ENCODE peak calls at places on chromosomes 2 and 18, in six cellular contexts. Y is RWPE1; T is AG04450; M is activated CD4-positive, alpha-beta T cell treated with anti-CD3 and anti-CD28 coated beads, Interleukin-2, amount 50 U/mL, for 24 hours; S is thoracic aorta; H is CD8-positive, alpha-beta T cell. B is an unnamed sample.

GRCh38 chr2:200300650-200301314 is 5.7 kb upstream of the SPATS2L start:
- DNase-seq in Y (peak), T (no peak), M (no peak), S (no peak), H (no peak), B (no peak)

GRCh38 chr2:25362564-25363145 is 20.9 kb upstream of the DNMT3A start:
- DNase-seq in Y (no peak), T (no peak), M (no peak), S (no peak), H (peak), B (peak)

GRCh38 chr2:151030663-151031230 is 230.9 kb downstream of the RBM43 start:
- DNase-seq in Y (no peak), T (no peak), M (no peak), S (no peak), H (no peak), B (no peak)

GRCh38 chr2:208356846-208357574 is 49.6 kb upstream of the PTH2R start:
- DNase-seq in Y (no peak), T (no peak), M (no peak), S (no peak), H (no peak), B (no peak)

GRCh38 chr18:9874730-9875129 is 11.0 kb upstream of the TXNDC2 start:
- DNase-seq in Y (no peak), T (no peak), M (no peak), S (no peak), H (no peak), B (no peak)

GRCh38 chr2:120876526-120877280 is 141.0 kb downstream of the GLI2 start:
- DNase-seq in Y (no peak), T (no peak), M (no peak), S (no peak), H (no peak), B (no peak)

GRCh38 chr18:51522338-51522737 is 324.9 kb upstream of the MEX3C start:
- DNase-seq in Y (no peak), T (no peak), M (no peak), S (no peak), H (no peak), B (no peak)

GRCh38 chr18:11872479-11873136 is 21.4 kb downstream of the CHMP1B start:
- DNase-seq in Y (peak), T (no peak), M (no peak), S (no peak), H (no peak), B (no peak)

GRCh38 chr18:67386028-67386427 is 130.5 kb downstream of the DSEL start:
- DNase-seq in Y (peak), T (no peak), M (no peak), S (no peak), H (no peak), B (no peak)

GRCh38 chr2:230075988-230076631 is 7.4 kb upstream of the SLC16A14 start:
- DNase-seq in Y (no peak), T (no peak), M (no peak), S (no peak), H (no peak), B (no peak)

GRCh38 chr2:174286172-174286571 is 37.8 kb upstream of the OLA1 start:
- DNase-seq in Y (no peak), T (no peak), M (no peak), S (no peak), H (no peak), B (no peak)

GRCh38 chr2:151878655-151879563 is 50.7 kb upstream of the ARL5A start:
- DNase-seq in Y (no peak), T (no peak), M (no peak), S (no peak), H (no peak), B (no peak)

GRCh38 chr2:64915510-64915900 is 73.7 kb upstream of the SLC1A4 start:
- DNase-seq in Y (no peak), T (no peak), M (no peak), S (no peak), H (no peak), B (no peak)

GRCh38 chr2:99066602-99067001 is 74.9 kb upstream of the C2orf15 start:
- DNase-seq in Y (peak), T (peak), M (no peak), S (no peak), H (no peak), B (peak)

GRCh38 chr2:134167015-134167414 is 86.9 kb upstream of the MGAT5 start:
- DNase-seq in Y (peak), T (no peak), M (no peak), S (no peak), H (no peak), B (no peak)

GRCh38 chr2:159595410-159596046 is 20.8 kb downstream of the BAZ2B start:
- DNase-seq in Y (no peak), T (no peak), M (no peak), S (no peak), H (no peak), B (no peak)

GRCh38 chr2:140643761-140644187 is 1487.0 kb downstream of the LRP1B start:
- DNase-seq in Y (peak), T (peak), M (no peak), S (no peak), H (no peak), B (no peak)

GRCh38 chr2:105494683-105495425 is 96.0 kb upstream of the FHL2 start:
- DNase-seq in Y (no peak), T (no peak), M (no peak), S (no peak), H (no peak), B (no peak)

GRCh38 chr2:85852078-85852790 is 36.6 kb downstream of the ST3GAL5 start:
- DNase-seq in Y (no peak), T (no peak), M (no peak), S (no peak), H (no peak), B (no peak)

GRCh38 chr18:24514439-24514838 is 54.0 kb downstream of the HRH4 start:
- DNase-seq in Y (peak), T (no peak), M (no peak), S (no peak), H (no peak), B (no peak)

GRCh38 chr2:226782092-226782713 is 17.4 kb downstream of the IRS1 start:
- DNase-seq in Y (no peak), T (no peak), M (no peak), S (no peak), H (no peak), B (no peak)

GRCh38 chr2:132670961-132671781 is 1.2 kb upstream of the LYPD1 start:
- DNase-seq in Y (peak), T (peak), M (no peak), S (no peak), H (no peak), B (no peak)

GRCh38 chr2:1739322-1739957 is 4.9 kb downstream of the PXDN start:
- DNase-seq in Y (no peak), T (no peak), M (no peak), S (no peak), H (no peak), B (no peak)

GRCh38 chr18:59861009-59861408 is 38.8 kb upstream of the PMAIP1 start:
- DNase-seq in Y (no peak), T (no peak), M (no peak), S (no peak), H (no peak), B (no peak)

GRCh38 chr2:112579280-112579679 is 5.1 kb upstream of the CHCHD5 start:
- DNase-seq in Y (peak), T (peak), M (no peak), S (no peak), H (no peak), B (no peak)

GRCh38 chr2:42598656-42599267 is 30.3 kb downstream of the MTA3 start:
- DNase-seq in Y (no peak), T (no peak), M (no peak), S (no peak), H (no peak), B (no peak)

GRCh38 chr18:25467226-25468065 is 115.5 kb upstream of the ZNF521 start:
- DNase-seq in Y (no peak), T (no peak), M (no peak), S (peak), H (no peak), B (no peak)

GRCh38 chr2:65311596-65311995 is 84.0 kb downstream of the ACTR2 start:
- DNase-seq in Y (no peak), T (no peak), M (no peak), S (no peak), H (no peak), B (no peak)

GRCh38 chr2:74440378-74441110 is 1.2 kb downstream of the RTKN start:
- DNase-seq in Y (peak), T (no peak), M (no peak), S (peak), H (peak), B (peak)

GRCh38 chr2:227472265-227473018 is 486 bp downstream of the AGFG1 start:
- DNase-seq in Y (peak), T (no peak), M (no peak), S (no peak), H (peak), B (no peak)

GRCh38 chr2:99701503-99701902 is 211.7 kb upstream of the REV1 start:
- DNase-seq in Y (peak), T (no peak), M (no peak), S (no peak), H (no peak), B (no peak)

B was measured in central memory CD4-positive, alpha-beta T cell.